ENCODE peak calls at places on chromosomes 2 and 18, in eight cellular contexts. G is PC-9; W is CD4-positive, CD25-positive, alpha-beta regulatory T cell; N is Karpas-422; V is activated T-cell treated with anti-CD3 and anti-CD28 coated beads, Interleukin-2, amount 50 U/mL, for 24 hours; P is mucosa of gallbladder; Q is OCI-M1; K is AG20443. E is an unnamed sample.

GRCh38 chr2:12701786-12702660 is 14.7 kb upstream of the TRIB2 start:
- DNase-seq in G (peak; percentile 43), W (peak; percentile 34), N (no peak), V (peak; percentile 68), P (no peak), Q (no peak), K (peak; percentile 61), E (no peak)

GRCh38 chr2:26652361-26653041 is 11.3 kb upstream of the CIB4 start:
- DNase-seq in G (no peak), W (no peak), N (no peak), V (no peak), P (peak; percentile 20), Q (no peak), K (peak; percentile 57), E (no peak)

GRCh38 chr2:19187323-19188020 is 171.0 kb downstream of the OSR1 start:
- DNase-seq in G (peak; percentile 33), W (no peak), N (no peak), V (no peak), P (no peak), Q (no peak), K (peak; percentile 32), E (no peak)

GRCh38 chr18:24983566-24983965 is 368.4 kb downstream of the ZNF521 start:
- DNase-seq in G (no peak), W (no peak), N (no peak), V (no peak), P (no peak), Q (no peak), K (no peak), E (no peak)

GRCh38 chr2:43126817-43127207 is 99.6 kb downstream of the ZFP36L2 start:
- DNase-seq in G (no peak), W (no peak), N (no peak), V (no peak), P (no peak), Q (no peak), K (no peak), E (no peak)

GRCh38 chr18:66317243-66318090 is 286.4 kb downstream of the CDH19 start:
- DNase-seq in G (no peak), W (no peak), N (no peak), V (no peak), P (no peak), Q (no peak), K (no peak), E (no peak)

GRCh38 chr2:67952066-67952465 is 110.7 kb downstream of the C1D start:
- DNase-seq in G (no peak), W (no peak), N (no peak), V (no peak), P (no peak), Q (no peak), K (no peak), E (no peak)

GRCh38 chr2:68766378-68766845 is 31.8 kb downstream of the ARHGAP25 start:
- DNase-seq in G (no peak), W (peak; percentile 92), N (peak; percentile 92), V (peak; percentile 67), P (peak; percentile 60), Q (no peak), K (no peak), E (peak; percentile 88)

GRCh38 chr18:63098014-63098981 is 221.3 kb downstream of the BCL2 start:
- DNase-seq in G (no peak), W (peak; percentile 85), N (no peak), V (no peak), P (no peak), Q (peak; percentile 46), K (no peak), E (peak; percentile 92)

GRCh38 chr2:242002944-242003343 is 133.4 kb downstream of the RTP5 start:
- DNase-seq in G (no peak), W (no peak), N (no peak), V (peak; percentile 39), P (no peak), Q (no peak), K (no peak), E (no peak)

GRCh38 chr2:208186921-208187320 is 2.9 kb downstream of the C2orf80 start:
- DNase-seq in G (no peak), W (no peak), N (no peak), V (no peak), P (no peak), Q (no peak), K (no peak), E (no peak)

GRCh38 chr2:47735470-47735869 is 47.5 kb upstream of the MSH6 start:
- DNase-seq in G (no peak), W (no peak), N (peak; percentile 70), V (no peak), P (no peak), Q (no peak), K (no peak), E (no peak)

GRCh38 chr2:19068206-19068605 is 290.2 kb downstream of the OSR1 start:
- DNase-seq in G (no peak), W (no peak), N (no peak), V (no peak), P (no peak), Q (no peak), K (no peak), E (no peak)